ENCODE peak calls at places on chromosome 5, in four cellular contexts. G, Z, X and I are unnamed samples.

GRCh38 chr5:62289813-62290212 is 16.2 kb upstream of the KIF2A start:
- DNase-seq in G (no peak), Z (no peak), X (no peak), I (no peak)

GRCh38 chr5:145903862-145904261 is 31.0 kb upstream of the GRXCR2 start:
- DNase-seq in G (no peak), Z (no peak), X (no peak), I (no peak)

GRCh38 chr5:177362102-177362868 is 4.6 kb downstream of the RGS14 start:
- DNase-seq in G (no peak), Z (no peak), X (no peak), I (no peak)

GRCh38 chr5:139232161-139232724 is 34.1 kb upstream of the SIL1 start:
- DNase-seq in G (no peak), Z (peak), X (peak), I (no peak)

GRCh38 chr5:59126665-59127354 is 543.9 kb downstream of the RAB3C start:
- DNase-seq in G (no peak), Z (no peak), X (no peak), I (no peak)

GRCh38 chr5:133154274-133155088 is 102.7 kb downstream of the HSPA4 start:
- DNase-seq in G (no peak), Z (no peak), X (no peak), I (no peak)

GRCh38 chr5:133400831-133401351 is 211.4 kb downstream of the FSTL4 start:
- DNase-seq in G (no peak), Z (no peak), X (no peak), I (no peak)

GRCh38 chr5:88515881-88516819 is 247.5 kb upstream of the TMEM161B start:
- DNase-seq in G (no peak), Z (no peak), X (no peak), I (no peak)

GRCh38 chr5:57693488-57694305 is 211.1 kb upstream of the ACTBL2 start:
- DNase-seq in G (no peak), Z (no peak), X (no peak), I (no peak)

GRCh38 chr5:171418982-171419662 is at the start of gene FGF18:
- DNase-seq in G (peak), Z (no peak), X (peak), I (peak)

GRCh38 chr5:61918606-61919005 is 387.4 kb upstream of the KIF2A start:
- DNase-seq in G (no peak), Z (no peak), X (no peak), I (no peak)

GRCh38 chr5:180646289-180646962 is 3.0 kb downstream of the FLT4 start:
- DNase-seq in G (no peak), Z (no peak), X (no peak), I (peak)

GRCh38 chr5:140133514-140134167 is 7.9 kb downstream of the IGIP start:
- DNase-seq in G (no peak), Z (no peak), X (no peak), I (no peak)

DNA sequence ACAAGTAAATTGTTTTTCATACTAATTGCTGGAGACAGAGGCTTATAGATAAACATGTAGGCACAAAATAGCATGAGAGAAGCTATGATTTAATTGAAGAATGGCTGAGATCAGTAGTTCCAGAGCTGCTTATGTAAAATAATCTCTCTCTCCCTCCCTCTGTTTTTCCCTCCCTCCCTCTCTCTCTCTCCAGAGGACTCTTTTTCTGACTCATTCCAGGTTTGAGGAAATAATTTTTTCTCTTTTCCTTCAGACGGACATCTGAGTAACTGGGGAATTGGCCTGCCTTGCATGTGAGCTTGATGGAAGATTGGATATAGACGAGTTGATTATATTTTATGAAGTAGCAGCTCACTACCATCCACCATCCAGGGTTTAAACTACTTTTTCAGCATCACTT is 35.5 kb downstream of the KCTD16 start:
- DNase-seq in G (no peak), Z (no peak), X (no peak), I (no peak)
- H3K4me2 ChIP-seq in G (no peak), Z (no peak), X (no peak), I (peak)

GRCh38 chr5:175489693-175490443 is 11.5 kb downstream of the SFXN1 start:
- DNase-seq in G (no peak), Z (no peak), X (no peak), I (no peak)

GRCh38 chr5:175491223-175491622 is 12.9 kb downstream of the SFXN1 start:
- DNase-seq in G (no peak), Z (no peak), X (no peak), I (no peak)

GRCh38 chr5:175493260-175493659 is 14.9 kb downstream of the SFXN1 start:
- DNase-seq in G (no peak), Z (no peak), X (no peak), I (no peak)

GRCh38 chr5:175493726-175494125 is 15.4 kb downstream of the SFXN1 start:
- DNase-seq in G (no peak), Z (no peak), X (no peak), I (no peak)

GRCh38 chr5:175494271-175495183 is 16.2 kb downstream of the SFXN1 start:
- DNase-seq in G (no peak), Z (no peak), X (no peak), I (no peak)
- TF ChIP-seq FOXM1 in G (no peak), Z (no peak), X (no peak), I (no peak)

GRCh38 chr5:23459214-23459613 is 48.2 kb upstream of the PRDM9 start:
- DNase-seq in G (no peak), Z (peak), X (no peak), I (no peak)

GRCh38 chr5:23461576-23461975 is 45.8 kb upstream of the PRDM9 start:
- DNase-seq in G (peak), Z (no peak), X (no peak), I (no peak)

GRCh38 chr5:23457780-23458179 is 49.6 kb upstream of the PRDM9 start:
- DNase-seq in G (no peak), Z (peak), X (no peak), I (no peak)
- H3K4me2 ChIP-seq in G (no peak), Z (no peak), X (no peak), I (no peak)

GRCh38 chr5:150540615-150541396 is 32.9 kb downstream of the NDST1 start:
- DNase-seq in G (peak), Z (no peak), X (no peak), I (no peak)
- TF ChIP-seq FOXM1 in G (no peak), Z (no peak), X (no peak), I (no peak)

GRCh38 chr5:113059232-113059805 is 82.7 kb downstream of the DCP2 start:
- DNase-seq in G (no peak), Z (no peak), X (no peak), I (peak)

GRCh38 chr5:113056988-113057387 is 80.4 kb downstream of the DCP2 start:
- DNase-seq in G (no peak), Z (no peak), X (no peak), I (peak)

GRCh38 chr5:113058706-113059226 is 82.2 kb downstream of the DCP2 start:
- DNase-seq in G (no peak), Z (no peak), X (no peak), I (peak)

GRCh38 chr5:113058269-113058668 is 81.7 kb downstream of the DCP2 start:
- DNase-seq in G (no peak), Z (no peak), X (no peak), I (no peak)

DNA sequence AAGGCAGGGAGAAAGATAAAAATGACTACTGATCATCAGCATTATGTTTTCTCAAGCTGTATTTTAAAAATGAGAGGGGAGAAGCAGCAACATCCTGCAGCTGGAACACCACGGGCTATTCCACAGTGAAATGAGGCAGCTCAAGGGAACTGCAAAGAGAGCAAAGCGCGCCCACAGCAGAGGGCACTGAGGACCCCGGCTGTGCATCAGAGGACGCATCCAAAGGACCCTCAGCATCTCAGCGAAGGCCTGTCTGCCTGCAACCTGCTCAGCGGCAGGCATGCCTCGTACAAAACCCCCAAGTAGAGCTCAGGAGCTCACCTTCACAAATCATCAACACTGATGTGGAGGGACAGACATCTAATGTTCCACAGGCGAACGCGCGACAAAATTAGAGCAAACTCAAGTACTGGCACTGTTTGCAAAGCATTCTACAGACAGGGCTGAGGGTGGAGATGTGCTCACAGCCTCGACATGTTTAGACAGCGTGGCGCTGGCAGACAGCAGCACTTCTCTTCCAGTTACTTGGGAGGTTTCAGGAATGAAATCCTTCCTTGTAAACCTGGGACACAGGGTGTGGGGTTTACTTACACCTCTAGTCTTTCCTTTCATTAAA is 80.9 kb downstream of the DCP2 start:
- DNase-seq in G (no peak), Z (no peak), X (no peak), I (peak)
- H3K4me2 ChIP-seq in G (no peak), Z (no peak), X (no peak), I (no peak)

GRCh38 chr5:173201636-173202265 is 33.3 kb downstream of the NKX2-5 start:
- DNase-seq in G (peak), Z (no peak), X (no peak), I (no peak)
- TF ChIP-seq FOXM1 in G (no peak), Z (no peak), X (no peak), I (no peak)

DNA sequence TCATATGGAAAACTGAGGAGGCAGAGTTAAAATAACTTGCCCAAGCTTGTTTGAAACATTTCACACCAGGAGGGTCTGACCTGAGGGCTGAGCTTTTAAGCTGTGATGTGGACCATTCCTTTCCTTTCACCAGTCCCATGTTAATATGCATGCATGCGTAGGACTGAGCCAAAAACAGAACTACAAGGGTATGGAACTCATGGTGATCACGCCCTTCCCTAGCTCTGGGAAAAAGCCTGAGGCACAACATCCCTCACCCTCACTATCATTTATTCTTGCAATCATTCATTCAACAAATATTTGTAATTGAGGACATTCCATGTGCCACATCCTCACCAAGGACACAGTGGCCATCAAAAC is 87.4 kb upstream of the FAM169A start:
- DNase-seq in G (no peak), Z (no peak), X (no peak), I (no peak)
- H3K4me2 ChIP-seq in G (peak), Z (no peak), X (no peak), I (no peak)